ENCODE peak calls at places on chromosomes 5 and 9, in seven cellular contexts. O, V, Z, T, G, S and A are unnamed samples.

GRCh38 chr9:117574099-117574498 is 130.1 kb upstream of the TLR4 start:
- DNase-seq in Z (no peak), O (no peak), S (no peak), T (no peak), G (no peak), V (no peak), A (peak)

GRCh38 chr5:148696438-148697036 is 42.2 kb upstream of the HTR4 start:
- DNase-seq in T (no peak), Z (no peak), V (no peak), S (no peak), G (no peak), O (no peak), A (no peak)

GRCh38 chr9:84419203-84419602 is 78.6 kb upstream of the SLC28A3 start:
- DNase-seq in G (peak), Z (no peak), T (peak), O (no peak), V (no peak), S (no peak), A (no peak)

GRCh38 chr5:109409061-109409843 is 522 bp downstream of the PJA2 start:
- DNase-seq in T (peak), V (peak), G (peak), O (peak), S (peak), Z (peak), A (peak)

GRCh38 chr5:55429707-55430253 is 105.0 kb downstream of the PLPP1 start:
- DNase-seq in T (no peak), V (no peak), G (no peak), O (no peak), S (no peak), Z (no peak), A (no peak)

GRCh38 chr5:55463613-55464012 is 71.2 kb downstream of the PLPP1 start:
- DNase-seq in S (no peak), T (no peak), Z (no peak), O (no peak), V (no peak), G (no peak), A (no peak)

GRCh38 chr9:33908749-33909148 is 91.8 kb downstream of the UBE2R2 start:
- DNase-seq in T (no peak), Z (no peak), O (no peak), V (no peak), G (no peak), S (no peak), A (no peak)

GRCh38 chr5:28499764-28500290 is 1461.4 kb upstream of the CDH9 start:
- DNase-seq in V (no peak), G (no peak), Z (no peak), O (no peak), T (no peak), S (no peak), A (peak)

GRCh38 chr9:76542360-76542759 is 83.4 kb downstream of the GCNT1 start:
- DNase-seq in Z (no peak), O (no peak), T (no peak), V (no peak), S (no peak), G (no peak), A (no peak)

GRCh38 chr5:172872997-172873491 is 39.0 kb downstream of the ERGIC1 start:
- DNase-seq in O (no peak), V (peak), Z (no peak), S (no peak), G (peak), T (no peak), A (no peak)

GRCh38 chr9:120386390-120387131 is 193.4 kb downstream of the CDK5RAP2 start:
- DNase-seq in Z (no peak), S (no peak), O (no peak), G (no peak), T (no peak), V (no peak), A (no peak)

GRCh38 chr5:136686192-136686872 is 321.0 kb upstream of the TRPC7 start:
- DNase-seq in V (peak), G (peak), T (peak), O (no peak), Z (peak), S (peak), A (peak)

GRCh38 chr9:7137571-7137970 is 379.8 kb downstream of the KDM4C start:
- DNase-seq in Z (no peak), T (peak), G (no peak), S (no peak), V (no peak), O (no peak), A (no peak)

GRCh38 chr5:60334281-60334713 is 365.7 kb downstream of the DEPDC1B start:
- DNase-seq in G (peak), Z (no peak), S (no peak), T (no peak), O (no peak), V (peak), A (no peak)

GRCh38 chr5:130138406-130139060 is 234.3 kb downstream of the CHSY3 start:
- DNase-seq in V (no peak), S (no peak), O (no peak), T (no peak), Z (no peak), G (no peak), A (no peak)

GRCh38 chr9:87445646-87446045 is 52.0 kb upstream of the DAPK1 start:
- DNase-seq in G (peak), V (peak), O (peak), T (peak), S (peak), Z (peak), A (peak)

GRCh38 chr5:75491621-75492020 is 19.8 kb downstream of the CERT1 start:
- DNase-seq in Z (no peak), G (no peak), V (no peak), T (no peak), O (no peak), S (no peak), A (no peak)

GRCh38 chr9:123107639-123108285 is 74.3 kb downstream of the GPR21 start:
- DNase-seq in Z (no peak), T (peak), G (no peak), O (no peak), V (no peak), S (no peak), A (no peak)

GRCh38 chr5:116686438-116686837 is 111.8 kb upstream of the SEMA6A start:
- DNase-seq in T (peak), O (no peak), V (no peak), S (no peak), G (no peak), Z (no peak), A (no peak)

GRCh38 chr9:14313951-14314423 is at the start of gene NFIB:
- DNase-seq in O (no peak), T (peak), Z (peak), S (peak), G (peak), V (peak), A (peak)

GRCh38 chr5:126054593-126055347 is 368.4 kb upstream of the GRAMD2B start:
- DNase-seq in T (peak), Z (no peak), G (peak), V (no peak), O (no peak), S (no peak), A (no peak)

GRCh38 chr9:125747053-125747764 is at the start of gene PBX3:
- DNase-seq in O (peak), T (peak), G (peak), V (no peak), S (peak), Z (no peak), A (peak)

GRCh38 chr9:94783121-94783664 is 56.7 kb downstream of the AOPEP start:
- DNase-seq in G (peak), T (peak), Z (peak), S (peak), O (peak), V (peak), A (peak)

GRCh38 chr9:93587651-93588347 is 11.4 kb downstream of the PHF2 start:
- DNase-seq in G (no peak), V (no peak), S (no peak), Z (peak), O (no peak), T (peak), A (no peak)

GRCh38 chr9:133945977-133946753 is 46.0 kb downstream of the VAV2 start:
- DNase-seq in Z (no peak), V (no peak), T (no peak), O (no peak), S (no peak), G (no peak), A (no peak)

GRCh38 chr9:841371-842209 is at the start of gene DMRT1:
- DNase-seq in V (no peak), O (peak), T (peak), G (no peak), S (peak), Z (peak), A (no peak)

GRCh38 chr9:126411225-126411947 is 84.8 kb downstream of the MVB12B start:
- DNase-seq in O (no peak), Z (no peak), G (no peak), S (no peak), V (no peak), T (no peak), A (no peak)

GRCh38 chr5:67095346-67095871 is 101.2 kb downstream of the CD180 start:
- DNase-seq in O (no peak), Z (no peak), V (peak), T (peak), S (no peak), G (peak), A (no peak)

GRCh38 chr5:26416911-26417310 is 621.5 kb downstream of the CDH9 start:
- DNase-seq in V (no peak), G (no peak), T (no peak), O (no peak), Z (no peak), S (no peak), A (no peak)

GRCh38 chr9:110180713-110181434 is 27.1 kb downstream of the C9orf152 start:
- DNase-seq in T (no peak), V (peak), O (no peak), G (peak), Z (no peak), S (no peak), A (no peak)

GRCh38 chr5:172715421-172715780 is 55.6 kb downstream of the DUSP1 start:
- DNase-seq in T (no peak), Z (no peak), V (no peak), S (no peak), G (no peak), O (no peak), A (no peak)

GRCh38 chr9:137967280-137967943 is 89.8 kb downstream of the CACNA1B start:
- DNase-seq in S (no peak), V (no peak), O (no peak), T (no peak), G (no peak), Z (no peak), A (no peak)
- H4K8ac ChIP-seq in S (no peak), V (no peak), O (no peak), T (no peak), G (no peak), Z (no peak), A (no peak)

GRCh38 chr5:56845904-56846479 is 30.6 kb downstream of the MAP3K1 start:
- DNase-seq in T (no peak), S (no peak), Z (no peak), G (no peak), O (no peak), V (no peak), A (no peak)
- H4K8ac ChIP-seq in T (no peak), S (no peak), Z (no peak), G (no peak), O (no peak), V (no peak), A (no peak)

DNA sequence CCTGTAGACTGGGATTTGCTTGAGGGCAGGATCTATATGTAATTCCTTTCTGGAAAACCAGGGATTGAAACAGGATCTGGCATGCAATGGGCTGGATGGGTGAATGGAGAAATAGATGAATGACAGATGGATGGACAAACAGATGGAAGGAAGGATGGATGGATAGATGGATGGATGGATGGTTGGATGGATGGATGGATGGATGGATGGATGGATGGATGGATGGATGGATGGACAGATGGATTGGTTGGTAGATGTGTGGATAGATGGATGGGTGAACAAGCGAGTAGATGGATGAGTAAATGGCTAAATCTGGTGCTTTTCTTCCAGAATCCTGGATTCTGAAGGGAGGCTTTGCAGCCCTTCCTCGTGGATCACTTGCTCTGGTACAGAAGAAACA is 162.5 kb upstream of the SMIM23 start:
- DNase-seq in Z (no peak), T (no peak), G (no peak), O (no peak), V (no peak), S (no peak), A (no peak)
- H4K8ac ChIP-seq in Z (no peak), T (no peak), G (no peak), O (no peak), V (no peak), S (no peak), A (no peak)

GRCh38 chr5:80799573-80799972 is 144.8 kb upstream of the DHFR start:
- DNase-seq in Z (no peak), V (no peak), G (no peak), S (no peak), T (no peak), O (no peak), A (peak)
- H4K8ac ChIP-seq in Z (no peak), V (no peak), G (no peak), S (no peak), T (no peak), O (no peak), A (no peak)

DNA sequence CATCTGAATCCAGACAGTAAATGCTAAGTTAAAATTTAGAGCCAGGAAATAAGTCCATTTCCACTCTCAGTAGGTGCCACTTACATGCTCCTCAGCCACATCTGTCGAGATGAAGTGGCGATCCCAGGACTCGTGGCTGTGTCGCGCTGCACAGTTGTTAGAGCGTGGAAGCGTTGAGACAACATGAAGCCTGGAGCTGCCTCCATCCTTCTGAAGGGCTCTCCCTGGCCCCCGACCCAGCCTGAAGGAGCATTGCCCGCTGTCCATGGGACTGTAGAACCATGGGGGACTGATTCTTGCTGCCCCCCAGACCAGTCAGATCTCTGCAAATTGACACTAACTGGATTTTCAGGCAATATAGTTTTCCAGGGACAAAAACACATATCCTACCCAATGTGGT is 58.9 kb downstream of the IRX1 start:
- DNase-seq in Z (no peak), T (no peak), O (no peak), S (no peak), V (no peak), G (no peak), A (no peak)
- H4K8ac ChIP-seq in Z (no peak), T (no peak), O (no peak), S (no peak), V (no peak), G (no peak), A (no peak)

GRCh38 chr5:143886621-143887301 is 74.8 kb downstream of the HMHB1 start:
- DNase-seq in G (peak), S (no peak), T (no peak), O (no peak), Z (no peak), V (no peak), A (no peak)

GRCh38 chr5:143887901-143888648 is 76.1 kb downstream of the HMHB1 start:
- DNase-seq in Z (no peak), S (no peak), V (peak), T (no peak), O (no peak), G (peak), A (no peak)

GRCh38 chr5:143889986-143890385 is 78.0 kb downstream of the HMHB1 start:
- DNase-seq in O (no peak), T (no peak), Z (no peak), G (peak), S (no peak), V (peak), A (peak)

GRCh38 chr5:143888912-143889311 is 77.0 kb downstream of the HMHB1 start:
- DNase-seq in Z (no peak), G (no peak), T (no peak), V (no peak), O (no peak), S (no peak), A (no peak)

GRCh38 chr5:143887302-143887638 is 75.3 kb downstream of the HMHB1 start:
- DNase-seq in G (peak), T (no peak), Z (no peak), O (no peak), V (peak), S (no peak), A (no peak)
- H4K8ac ChIP-seq in G (no peak), T (no peak), Z (no peak), O (no peak), V (no peak), S (no peak), A (no peak)

DNA sequence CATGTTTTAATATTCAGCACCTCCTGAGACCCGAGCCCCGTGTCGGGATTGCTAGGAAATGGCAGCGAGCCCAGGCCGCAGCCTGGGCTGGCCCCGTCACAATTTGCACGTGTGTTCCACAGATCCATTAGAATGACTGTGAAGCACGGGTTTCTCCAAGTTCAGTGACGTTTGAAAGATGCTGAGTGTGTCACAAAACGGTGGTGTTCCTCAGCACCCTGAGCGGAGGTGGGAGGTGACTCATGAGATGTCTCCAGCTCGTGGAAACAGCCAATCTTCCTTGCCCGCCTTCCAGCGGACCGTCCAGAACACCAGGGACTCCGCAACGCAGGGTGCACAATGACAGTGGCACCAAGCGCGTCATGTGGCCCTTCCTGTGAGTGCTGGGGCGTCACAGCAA is 412.8 kb downstream of the IRX2 start:
- DNase-seq in G (no peak), O (no peak), Z (no peak), T (no peak), V (no peak), S (no peak), A (no peak)
- H4K8ac ChIP-seq in G (no peak), O (no peak), Z (no peak), T (no peak), V (no peak), S (no peak), A (no peak)

GRCh38 chr5:13992795-13993194 is 48.3 kb upstream of the DNAH5 start:
- DNase-seq in Z (no peak), V (no peak), T (no peak), G (no peak), S (no peak), O (no peak), A (no peak)
- H4K8ac ChIP-seq in Z (no peak), V (peak), T (no peak), G (no peak), S (no peak), O (no peak), A (no peak)